ENCODE peak calls at places on chromosomes 1 and 21, in four cellular contexts. W is left ventricle myocardium inferior; C is CD4-positive, alpha-beta memory T cell; U is GM23248. J is an unnamed sample.
A peak's percentile ranks its signal among the peaks of the same experiment; 100 is the strongest.

GRCh38 chr1:9717193-9718005 is 65.9 kb downstream of the PIK3CD start:
- DNase-seq in W (peak; percentile 41), C (peak; percentile 95), U (no peak), J (no peak)

GRCh38 chr1:93814059-93814794 is 64.8 kb downstream of the DNTTIP2 start:
- DNase-seq in W (no peak), C (no peak), U (peak; percentile 83), J (peak; percentile 59)

GRCh38 chr1:2192031-2192995 is 2.3 kb downstream of the FAAP20 start:
- DNase-seq in W (no peak), C (no peak), U (peak; percentile 92), J (no peak)

GRCh38 chr1:64933296-64934070 is 32.9 kb downstream of the JAK1 start:
- DNase-seq in W (no peak), C (no peak), U (peak; percentile 99), J (no peak)

GRCh38 chr1:18529714-18530113 is 49.0 kb downstream of the KLHDC7A start:
- DNase-seq in W (no peak), C (no peak), U (no peak), J (no peak)

GRCh38 chr1:84192681-84193080 is 48.6 kb downstream of the PRKACB start:
- DNase-seq in W (no peak), C (no peak), U (no peak), J (no peak)

GRCh38 chr1:169060010-169060722 is 46.3 kb upstream of the ATP1B1 start:
- DNase-seq in W (no peak), C (no peak), U (peak; percentile 33), J (no peak)

GRCh38 chr1:29290414-29290980 is 54.2 kb downstream of the PTPRU start:
- DNase-seq in W (no peak), C (no peak), U (peak; percentile 22), J (no peak)

GRCh38 chr1:25556132-25556670 is 12.8 kb downstream of the LDLRAP1 start:
- DNase-seq in W (no peak), C (no peak), U (no peak), J (no peak)

GRCh38 chr1:23628951-23629387 is 62.6 kb upstream of the RPL11 start:
- DNase-seq in W (no peak), C (no peak), U (no peak), J (no peak)

GRCh38 chr1:193462629-193463320 is 276.4 kb upstream of the B3GALT2 start:
- DNase-seq in W (no peak), C (peak; percentile 53), U (no peak), J (no peak)

GRCh38 chr1:53183277-53183990 is 13.2 kb upstream of the CPT2 start:
- DNase-seq in W (peak; percentile 40), C (no peak), U (peak; percentile 71), J (peak; percentile 91)

GRCh38 chr1:93775224-93775623 is 93.6 kb upstream of the BCAR3 start:
- DNase-seq in W (no peak), C (no peak), U (no peak), J (no peak)

GRCh38 chr1:199122532-199123311 is 483.9 kb downstream of the PTPRC start:
- DNase-seq in W (no peak), C (no peak), U (peak; percentile 82), J (no peak)

GRCh38 chr1:144551543-144552424 is 40.9 kb upstream of the PPIAL4F start:
- DNase-seq in W (peak; percentile 68), C (peak; percentile 82), U (peak; percentile 93), J (no peak)

GRCh38 chr1:207058252-207058651 is 5.2 kb downstream of the PFKFB2 start:
- DNase-seq in W (peak; percentile 41), C (no peak), U (no peak), J (no peak)

GRCh38 chr21:38831526-38832467 is 26.1 kb downstream of the ETS2 start:
- DNase-seq in W (peak; percentile 48), C (peak; percentile 74), U (peak; percentile 92), J (peak; percentile 63)

GRCh38 chr21:41317458-41317857 is 857 bp downstream of the FAM3B start:
- DNase-seq in W (no peak), C (no peak), U (no peak), J (no peak)

GRCh38 chr21:41318218-41318617 is 1.6 kb downstream of the FAM3B start:
- DNase-seq in W (no peak), C (no peak), U (no peak), J (no peak)

GRCh38 chr21:41316641-41317392 is at the start of gene FAM3B:
- DNase-seq in W (no peak), C (no peak), U (no peak), J (peak; percentile 74)

GRCh38 chr21:41315726-41316125 is 875 bp upstream of the FAM3B start:
- DNase-seq in W (no peak), C (no peak), U (no peak), J (no peak)

DNA sequence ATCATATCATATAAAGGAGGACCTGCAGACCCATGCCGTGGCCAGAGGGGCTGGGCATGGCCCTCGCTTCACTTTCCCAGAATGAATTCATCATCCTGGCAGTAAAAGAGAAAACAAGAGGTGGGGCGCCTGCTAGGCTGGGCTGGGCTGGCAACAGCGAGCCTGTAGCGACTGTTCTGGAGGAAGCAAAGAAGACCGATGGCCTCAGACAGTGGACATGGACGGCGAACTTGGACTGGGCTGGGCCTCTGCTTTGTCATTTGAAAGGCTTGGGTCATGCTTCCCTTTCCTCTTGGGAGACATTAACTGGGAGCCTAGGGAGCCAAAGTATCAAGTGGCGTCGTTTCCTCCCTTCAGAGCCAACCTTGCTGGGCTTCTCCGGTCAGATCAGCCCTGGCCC is 401 bp upstream of the FAM3B start:
- DNase-seq in W (no peak), C (no peak), U (no peak), J (no peak)
- H3K4me3 ChIP-seq in W (peak overlapping the region; percentile 55), C (no peak overlapping the region), U (no peak overlapping the region), J (peak overlapping the region; percentile 52)

GRCh38 chr1:164771001-164771550 is 212.1 kb downstream of the PBX1 start:
- DNase-seq in W (no peak), C (no peak), U (no peak), J (no peak)
- H3K4me3 ChIP-seq in W (no peak overlapping the region), C (no peak overlapping the region), U (peak overlapping the region; percentile 25), J (no peak overlapping the region)

GRCh38 chr21:44845418-44846200 is 27.7 kb upstream of the SUMO3 start:
- DNase-seq in W (peak; percentile 80), C (peak; percentile 66), U (peak; percentile 80), J (peak; percentile 57)
- H3K4me3 ChIP-seq in W (peak overlapping the region; percentile 64), C (peak overlapping the region; percentile 25), U (peak overlapping the region; percentile 63), J (no peak overlapping the region)

GRCh38 chr1:209583408-209583807 is at the start of gene CAMK1G:
- DNase-seq in W (no peak), C (no peak), U (peak; percentile 78), J (no peak)
- H3K4me3 ChIP-seq in W (no peak within 1 kb of the TSS), C (no peak within 1 kb of the TSS), U (peak within 1 kb of the TSS; percentile 22), J (no peak within 1 kb of the TSS)

DNA sequence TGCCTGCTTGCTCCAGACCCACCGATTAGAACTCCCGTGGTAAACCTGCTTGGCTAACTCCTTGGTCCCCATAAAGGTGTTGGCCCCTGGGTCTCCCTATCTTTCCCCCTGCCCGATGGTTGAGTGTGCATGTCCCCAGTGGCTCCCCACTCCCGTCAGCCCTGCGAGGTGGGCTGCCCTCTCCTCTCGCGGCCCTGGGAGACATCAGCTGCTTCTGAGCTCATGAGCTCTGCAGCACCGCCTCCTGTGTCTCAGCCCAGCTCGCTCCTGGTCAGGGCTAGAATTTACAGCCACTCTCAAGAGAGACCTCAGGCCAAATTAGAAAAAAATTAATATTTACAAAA is 15.9 kb upstream of the ZBTB21 start:
- DNase-seq in W (no peak), C (no peak), U (no peak), J (no peak)
- H3K4me3 ChIP-seq in W (no peak overlapping the region), C (no peak overlapping the region), U (no peak overlapping the region), J (no peak overlapping the region)

GRCh38 chr1:16978139-16978538 is 2.3 kb downstream of the MFAP2 start:
- DNase-seq in W (no peak), C (peak; percentile 24), U (no peak), J (no peak)

GRCh38 chr1:16977377-16977776 is 3.0 kb downstream of the MFAP2 start:
- DNase-seq in W (no peak), C (peak; percentile 6), U (no peak), J (no peak)

GRCh38 chr1:16979475-16980327 is 719 bp downstream of the MFAP2 start:
- DNase-seq in W (no peak), C (no peak), U (peak; percentile 66), J (no peak)

GRCh38 chr1:16980473-16981268 is at the start of gene MFAP2:
- DNase-seq in W (no peak), C (no peak), U (peak; percentile 80), J (peak; percentile 35)

GRCh38 chr1:16978589-16979474 is 1.6 kb downstream of the MFAP2 start:
- DNase-seq in W (peak; percentile 49), C (no peak), U (peak; percentile 96), J (no peak)
- H3K4me3 ChIP-seq in W (peak overlapping the region; percentile 65), C (no peak overlapping the region), U (peak overlapping the region; percentile 88), J (no peak overlapping the region)

GRCh38 chr1:79322511-79323027 is 316.0 kb upstream of the ADGRL4 start:
- DNase-seq in W (no peak), C (no peak), U (peak; percentile 61), J (no peak)
- H3K4me3 ChIP-seq in W (no peak overlapping the region), C (no peak overlapping the region), U (peak overlapping the region; percentile 37), J (no peak overlapping the region)

GRCh38 chr1:154938604-154939399 is 2.3 kb upstream of the PMVK start:
- DNase-seq in W (no peak), C (no peak), U (no peak), J (no peak)

GRCh38 chr1:154940213-154940879 is 3.8 kb upstream of the PMVK start:
- DNase-seq in W (no peak), C (no peak), U (no peak), J (no peak)

GRCh38 chr1:154937988-154938386 is 1.5 kb upstream of the PMVK start:
- DNase-seq in W (no peak), C (no peak), U (no peak), J (no peak)

GRCh38 chr1:154941332-154941995 is 4.9 kb upstream of the PMVK start:
- DNase-seq in W (no peak), C (no peak), U (no peak), J (no peak)

GRCh38 chr1:154940880-154941228 is 4.3 kb upstream of the PMVK start:
- DNase-seq in W (no peak), C (no peak), U (no peak), J (no peak)
- H3K4me3 ChIP-seq in W (no peak overlapping the region), C (no peak overlapping the region), U (no peak overlapping the region), J (no peak overlapping the region)